ENCODE peak calls at places on chromosome 9, in eight cellular contexts. S is tibial nerve, I is endothelial cell of umbilical vein, A is Peyer's patch, G is body of pancreas, Y is sigmoid colon, V is GM12891, R is uterus. X is an unnamed sample.

GRCh38 chr9:105911104-105911911 is 217.0 kb downstream of the TMEM38B start:
- DNase-seq in S (no peak), I (no peak), A (no peak), G (no peak), Y (no peak), V (no peak), R (no peak), X (peak; percentile 62)

GRCh38 chr9:123234853-123235252 is 33.5 kb downstream of the STRBP start:
- DNase-seq in S (no peak), I (no peak), A (no peak), G (no peak), Y (no peak), V (no peak), R (no peak), X (no peak)

GRCh38 chr9:95104088-95104960 is 213.2 kb downstream of the FANCC start:
- DNase-seq in S (no peak), I (no peak), A (no peak), G (no peak), Y (peak; percentile 74), V (no peak), R (no peak), X (no peak)

GRCh38 chr9:34454571-34455065 is 3.8 kb downstream of the FAM219A start:
- DNase-seq in S (no peak), I (no peak), A (no peak), G (no peak), Y (no peak), V (no peak), R (no peak), X (no peak)

GRCh38 chr9:96350866-96351265 is 32.6 kb downstream of the SLC35D2 start:
- DNase-seq in S (no peak), I (no peak), A (no peak), G (no peak), Y (no peak), V (no peak), R (no peak), X (no peak)

GRCh38 chr9:137435980-137436760 is 5.0 kb downstream of the ENTPD8 start:
- DNase-seq in S (no peak), I (no peak), A (no peak), G (peak; percentile 98), Y (peak; percentile 88), V (no peak), R (peak; percentile 84), X (no peak)

GRCh38 chr9:16265671-16266070 is 604.8 kb downstream of the BNC2 start:
- DNase-seq in S (no peak), I (no peak), A (no peak), G (no peak), Y (no peak), V (no peak), R (no peak), X (no peak)

GRCh38 chr9:91255327-91255726 is 106.4 kb downstream of the AUH start:
- DNase-seq in S (no peak), I (no peak), A (no peak), G (no peak), Y (no peak), V (no peak), R (no peak), X (no peak)

GRCh38 chr9:89194381-89195114 is 15.9 kb upstream of the SHC3 start:
- DNase-seq in S (no peak), I (no peak), A (no peak), G (no peak), Y (no peak), V (no peak), R (no peak), X (no peak)

GRCh38 chr9:93680445-93681315 is 104.3 kb downstream of the PHF2 start:
- DNase-seq in S (no peak), I (no peak), A (no peak), G (peak; percentile 4), Y (peak; percentile 54), V (no peak), R (peak; percentile 9), X (peak; percentile 88)

GRCh38 chr9:109143881-109144562 is 23.0 kb downstream of the FRRS1L start:
- DNase-seq in S (no peak), I (no peak), A (no peak), G (no peak), Y (no peak), V (peak; percentile 40), R (no peak), X (peak; percentile 60)

GRCh38 chr9:114718801-114719221 is 36.8 kb upstream of the TEX48 start:
- DNase-seq in S (no peak), I (no peak), A (no peak), G (no peak), Y (no peak), V (no peak), R (no peak), X (no peak)

GRCh38 chr9:109182940-109183798 is 16.1 kb upstream of the FRRS1L start:
- DNase-seq in S (no peak), I (peak; percentile 29), A (no peak), G (peak; percentile 81), Y (no peak), V (no peak), R (no peak), X (no peak)

GRCh38 chr9:131732636-131733340 is 7.1 kb downstream of the RAPGEF1 start:
- DNase-seq in S (no peak), I (no peak), A (peak; percentile 77), G (no peak), Y (no peak), V (no peak), R (no peak), X (no peak)

GRCh38 chr9:69056416-69056815 is 20.9 kb downstream of the FXN start:
- DNase-seq in S (no peak), I (no peak), A (no peak), G (no peak), Y (no peak), V (no peak), R (no peak), X (no peak)

GRCh38 chr9:123421801-123422455 is 65.9 kb downstream of the CRB2 start:
- DNase-seq in S (no peak), I (no peak), A (no peak), G (no peak), Y (peak; percentile 45), V (no peak), R (no peak), X (no peak)

GRCh38 chr9:111896942-111897830 is 572 bp downstream of the UGCG start:
- DNase-seq in S (peak; percentile 43), I (peak; percentile 74), A (peak; percentile 64), G (peak; percentile 56), Y (peak; percentile 79), V (peak; percentile 19), R (peak; percentile 67), X (peak; percentile 92)

GRCh38 chr9:36676823-36677521 is 104.3 kb downstream of the MELK start:
- DNase-seq in S (no peak), I (no peak), A (no peak), G (no peak), Y (no peak), V (no peak), R (no peak), X (no peak)

GRCh38 chr9:122115176-122116035 is 22.3 kb upstream of the TTLL11 start:
- DNase-seq in S (no peak), I (no peak), A (no peak), G (no peak), Y (no peak), V (no peak), R (no peak), X (no peak)

GRCh38 chr9:36603006-36603405 is 30.3 kb downstream of the MELK start:
- DNase-seq in S (no peak), I (no peak), A (no peak), G (no peak), Y (no peak), V (peak; percentile 7), R (no peak), X (no peak)

GRCh38 chr9:132722564-132723065 is 52.4 kb downstream of the GTF3C4 start:
- DNase-seq in S (no peak), I (no peak), A (no peak), G (no peak), Y (no peak), V (no peak), R (no peak), X (no peak)

GRCh38 chr9:130172858-130173461 is 756 bp downstream of the NCS1 start:
- DNase-seq in S (no peak), I (peak; percentile 32), A (no peak), G (peak; percentile 48), Y (peak; percentile 81), V (no peak), R (no peak), X (no peak)
- TF ChIP-seq POLR2A in S (no peak), I (no peak), A (no peak), G (no peak), Y (no peak), V (no peak), R (no peak), X (no peak)

GRCh38 chr9:126834672-126835071 is 25.8 kb upstream of the ZBTB34 start:
- DNase-seq in S (no peak), I (no peak), A (no peak), G (no peak), Y (no peak), V (no peak), R (no peak), X (no peak)

GRCh38 chr9:126838055-126838811 is 22.2 kb upstream of the ZBTB34 start:
- DNase-seq in S (no peak), I (no peak), A (no peak), G (no peak), Y (no peak), V (no peak), R (no peak), X (no peak)

GRCh38 chr9:126833710-126834345 is 26.6 kb upstream of the ZBTB34 start:
- DNase-seq in S (no peak), I (no peak), A (no peak), G (no peak), Y (no peak), V (no peak), R (no peak), X (peak; percentile 86)

GRCh38 chr9:126838895-126839294 is 21.5 kb upstream of the ZBTB34 start:
- DNase-seq in S (no peak), I (no peak), A (no peak), G (no peak), Y (no peak), V (no peak), R (no peak), X (no peak)

DNA sequence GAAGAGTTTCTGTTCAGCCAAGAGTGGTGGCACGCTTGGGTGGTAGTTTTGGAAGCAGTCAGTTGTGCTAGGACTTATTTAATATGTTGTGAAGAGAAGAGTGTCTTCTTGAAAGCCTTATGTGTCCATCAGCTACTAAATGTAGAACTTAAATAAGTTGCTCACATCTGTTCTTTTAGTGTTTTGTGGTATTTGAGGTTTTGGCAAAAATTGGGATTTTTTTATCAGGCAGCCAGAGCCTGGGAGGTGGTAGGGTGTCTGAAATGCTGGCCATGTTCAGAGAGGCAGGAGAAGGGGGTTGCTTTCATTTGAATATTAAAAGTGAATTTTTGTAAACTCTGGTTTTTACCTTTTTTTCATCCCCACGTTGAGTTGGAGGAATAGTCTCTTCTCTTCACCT is 24.2 kb upstream of the ZBTB34 start:
- DNase-seq in S (no peak), I (no peak), A (no peak), G (no peak), Y (no peak), V (no peak), R (no peak), X (no peak)
- TF ChIP-seq POLR2A in S (no peak), I (no peak), A (no peak), G (no peak), Y (no peak), V (no peak), R (no peak), X (no peak)

GRCh38 chr9:128339761-128340690 is at the start of gene SLC27A4:
- DNase-seq in S (peak; percentile 28), I (peak; percentile 68), A (peak; percentile 71), G (peak; percentile 88), Y (peak; percentile 80), V (peak; percentile 95), R (peak; percentile 48), X (no peak)
- TF ChIP-seq POLR2A in S (peak; percentile 21), I (peak; percentile 75), A (peak; percentile 35), G (no peak), Y (no peak), V (no peak), R (peak; percentile 28), X (no peak)

GRCh38 chr9:73412874-73413273 is 261.2 kb downstream of the ANXA1 start:
- DNase-seq in S (no peak), I (no peak), A (no peak), G (no peak), Y (no peak), V (no peak), R (no peak), X (no peak)
- TF ChIP-seq POLR2A in S (no peak), I (no peak), A (no peak), G (no peak), Y (no peak), V (no peak), R (no peak), X (no peak)